ENCODE peak calls at places on chromosomes 6 and 20, in five cellular contexts. Z is GM12878, D is lower lobe of right lung, V is neural progenitor cell, S is prostate gland. O is an unnamed sample.

GRCh38 chr6:85389180-85389797 is 60.6 kb upstream of the NT5E start:
- DNase-seq in Z (no peak), D (no peak), V (no peak), S (no peak), O (no peak)

GRCh38 chr6:85348643-85349042 is 101.2 kb upstream of the NT5E start:
- DNase-seq in Z (no peak), D (no peak), V (no peak), S (no peak), O (no peak)

GRCh38 chr6:27825025-27825823 is 87.0 kb downstream of the OR2B2 start:
- DNase-seq in Z (no peak), D (no peak), V (no peak), S (no peak), O (no peak)

GRCh38 chr6:140401666-140402255 is 1027.3 kb upstream of the CITED2 start:
- DNase-seq in Z (no peak), D (no peak), V (no peak), S (no peak), O (no peak)

GRCh38 chr20:44648579-44648978 is 2.9 kb downstream of the ADA start:
- DNase-seq in Z (no peak), D (no peak), V (peak), S (no peak), O (no peak)

GRCh38 chr6:42279144-42279781 is 61.6 kb upstream of the MRPS10 start:
- DNase-seq in Z (no peak), D (no peak), V (no peak), S (no peak), O (peak)

GRCh38 chr6:85824329-85824728 is 181.6 kb upstream of the SYNCRIP start:
- DNase-seq in Z (no peak), D (no peak), V (no peak), S (no peak), O (no peak)

GRCh38 chr20:53399131-53399530 is 194.5 kb downstream of the ZNF217 start:
- DNase-seq in Z (no peak), D (no peak), V (no peak), S (no peak), O (no peak)

GRCh38 chr6:23420659-23421350 is 705.2 kb upstream of the NRSN1 start:
- DNase-seq in Z (no peak), D (no peak), V (no peak), S (no peak), O (no peak)

GRCh38 chr6:53752856-53753255 is 41.9 kb upstream of the LRRC1 start:
- DNase-seq in Z (no peak), D (no peak), V (no peak), S (no peak), O (peak)

GRCh38 chr20:38418509-38419204 is 16.5 kb downstream of the SNHG17 start:
- DNase-seq in Z (no peak), D (no peak), V (no peak), S (no peak), O (peak)

GRCh38 chr6:149093643-149094042 is 223.9 kb upstream of the TAB2 start:
- DNase-seq in Z (no peak), D (no peak), V (no peak), S (no peak), O (peak)

GRCh38 chr6:132132911-132133639 is 181.9 kb upstream of the CCN2 start:
- DNase-seq in Z (no peak), D (no peak), V (no peak), S (no peak), O (peak)

GRCh38 chr20:25454153-25454900 is 46.9 kb downstream of the GINS1 start:
- DNase-seq in Z (no peak), D (no peak), V (no peak), S (no peak), O (no peak)

GRCh38 chr6:156933201-156934053 is 156.2 kb downstream of the ARID1B start:
- DNase-seq in Z (no peak), D (peak), V (peak), S (peak), O (no peak)

GRCh38 chr6:135535989-135536414 is 38.5 kb upstream of the AHI1 start:
- DNase-seq in Z (peak), D (no peak), V (peak), S (peak), O (peak)

GRCh38 chr6:27260339-27260738 is 12.8 kb downstream of the PRSS16 start:
- DNase-seq in Z (no peak), D (no peak), V (peak), S (no peak), O (no peak)

GRCh38 chr6:67887419-67887746 is 747.7 kb upstream of the ADGRB3 start:
- DNase-seq in Z (no peak), D (no peak), V (no peak), S (no peak), O (no peak)

GRCh38 chr20:50724851-50725721 is 6.3 kb upstream of the PARD6B start:
- DNase-seq in Z (no peak), D (no peak), V (peak), S (no peak), O (peak)

GRCh38 chr6:89501239-89501638 is 68.3 kb downstream of the ANKRD6 start:
- DNase-seq in Z (no peak), D (no peak), V (peak), S (no peak), O (no peak)

GRCh38 chr6:108591040-108591816 is 30.5 kb downstream of the FOXO3 start:
- DNase-seq in Z (no peak), D (no peak), V (no peak), S (no peak), O (no peak)

GRCh38 chr20:57894096-57894495 is 184.3 kb upstream of the PMEPA1 start:
- DNase-seq in Z (no peak), D (no peak), V (no peak), S (no peak), O (no peak)

GRCh38 chr6:17984822-17985660 is 2.4 kb downstream of the KIF13A start:
- DNase-seq in Z (no peak), D (no peak), V (no peak), S (no peak), O (no peak)

GRCh38 chr6:17987576-17988421 is at the start of gene KIF13A:
- DNase-seq in Z (no peak), D (peak), V (peak), S (peak), O (peak)

GRCh38 chr6:17984399-17984798 is 3.0 kb downstream of the KIF13A start:
- DNase-seq in Z (no peak), D (no peak), V (no peak), S (no peak), O (no peak)

GRCh38 chr6:17986656-17987575 is 519 bp downstream of the KIF13A start:
- DNase-seq in Z (no peak), D (peak), V (peak), S (peak), O (peak)

DNA sequence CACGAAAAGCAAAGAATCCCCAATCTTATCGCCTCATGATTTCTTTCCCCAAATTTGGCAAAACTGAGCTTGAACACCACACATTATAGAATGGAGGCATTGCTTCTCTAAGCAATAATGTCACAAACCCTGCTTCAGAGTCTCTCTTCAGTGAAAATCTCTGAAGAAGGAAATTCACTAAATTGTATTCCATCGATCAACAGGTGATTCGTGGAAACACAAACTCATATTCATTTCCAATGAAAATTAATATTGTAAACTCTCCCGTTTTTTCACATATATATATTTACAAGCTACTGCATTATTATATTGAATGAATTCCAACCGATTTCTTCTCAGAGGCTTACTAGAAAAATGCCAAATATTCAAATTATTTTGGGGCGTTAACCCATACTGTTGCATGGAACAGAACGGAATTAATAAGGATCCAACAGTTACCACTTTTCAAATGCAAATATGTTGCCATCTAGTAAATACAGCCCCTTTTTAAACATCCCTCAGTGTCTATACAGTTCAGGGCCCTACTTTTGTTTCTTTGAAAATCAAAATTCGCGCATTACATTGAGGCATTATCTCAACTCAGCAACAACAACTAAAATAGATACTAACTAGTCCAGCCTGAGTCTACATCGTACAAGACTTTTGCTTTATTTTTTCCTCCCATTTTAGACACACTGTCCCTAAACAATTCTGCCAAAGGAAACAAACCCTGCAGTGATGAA is 1.3 kb downstream of the KIF13A start:
- DNase-seq in Z (no peak), D (no peak), V (no peak), S (no peak), O (no peak)
- H3K4me3 ChIP-seq in Z (no peak), D (peak), V (peak), S (peak), O (peak)

GRCh38 chr6:69732640-69733039 is 64.2 kb downstream of the LMBRD1 start:
- DNase-seq in Z (peak), D (no peak), V (no peak), S (no peak), O (peak)

GRCh38 chr6:69732045-69732444 is 64.8 kb downstream of the LMBRD1 start:
- DNase-seq in Z (no peak), D (no peak), V (no peak), S (no peak), O (no peak)

GRCh38 chr6:69735029-69735428 is 61.8 kb downstream of the LMBRD1 start:
- DNase-seq in Z (no peak), D (no peak), V (no peak), S (no peak), O (no peak)

DNA sequence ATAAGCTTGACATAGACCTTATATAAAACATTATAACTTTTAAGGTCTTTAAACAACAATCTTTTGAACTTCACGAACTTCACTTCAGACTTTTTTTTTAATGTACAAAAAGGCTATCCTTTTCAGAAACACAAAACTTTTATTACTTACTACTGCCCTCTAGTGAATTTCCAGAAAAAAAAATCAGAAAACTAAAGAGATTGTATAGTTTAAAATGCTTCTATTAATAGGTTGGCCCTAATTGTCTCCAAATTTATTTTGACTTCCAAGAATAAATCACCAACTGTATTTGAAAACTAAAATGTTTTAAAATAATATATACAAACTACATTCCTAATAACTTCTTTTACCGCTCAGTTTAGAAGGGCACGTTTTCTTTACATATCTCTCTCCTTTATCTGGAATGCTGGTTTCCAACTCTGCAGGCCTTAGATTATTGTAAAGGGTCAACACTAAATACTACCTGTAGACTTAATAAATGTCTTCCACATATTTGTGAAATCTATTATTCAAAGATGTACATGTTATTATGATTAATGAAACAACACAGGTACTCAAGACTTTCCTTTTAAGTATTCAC is 66.8 kb downstream of the LMBRD1 start:
- DNase-seq in Z (no peak), D (no peak), V (no peak), S (no peak), O (peak)
- TF ChIP-seq CTCF in Z (no peak), D (peak), V (peak), S (peak), O (peak)

DNA sequence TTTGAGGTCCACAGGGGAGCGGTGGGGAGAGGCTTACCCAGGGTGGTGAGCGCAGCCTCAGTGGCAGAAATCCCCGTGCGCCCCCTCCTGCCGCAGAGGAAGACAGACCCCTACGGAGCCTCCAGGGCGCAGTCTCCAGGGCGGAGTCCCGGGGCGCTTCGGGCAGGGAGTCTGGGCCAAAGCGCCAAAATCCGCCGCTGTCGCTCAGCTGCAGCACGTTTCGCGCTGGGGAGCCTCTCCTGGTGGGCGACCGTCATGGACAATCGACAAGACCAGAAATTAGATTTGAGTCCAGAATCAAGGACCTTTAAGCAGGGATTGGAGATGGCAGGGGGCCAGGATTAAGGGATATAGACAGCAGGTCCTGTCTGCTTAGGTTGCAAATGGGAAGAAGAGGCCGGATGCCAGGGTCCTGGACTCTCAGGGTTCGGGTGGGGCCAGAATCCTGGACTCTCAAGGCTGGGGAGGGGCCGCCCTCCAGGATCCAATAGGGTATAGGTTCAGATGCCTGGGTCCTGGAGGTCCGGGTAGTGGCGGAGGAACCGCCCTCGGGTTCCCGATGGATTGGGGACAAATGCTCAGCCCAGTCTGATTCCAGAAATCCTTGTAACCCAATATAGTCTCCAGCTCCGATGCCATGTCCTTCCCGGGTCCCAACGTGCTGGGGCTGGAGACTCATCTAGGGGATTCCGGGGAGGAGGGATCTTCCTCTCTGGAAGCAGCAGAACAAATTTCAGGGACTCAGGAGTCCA is 7.9 kb upstream of the HLA-E start:
- DNase-seq in Z (no peak), D (no peak), V (peak), S (no peak), O (no peak)
- H3K4me3 ChIP-seq in Z (no peak), D (no peak), V (peak), S (no peak), O (no peak)

DNA sequence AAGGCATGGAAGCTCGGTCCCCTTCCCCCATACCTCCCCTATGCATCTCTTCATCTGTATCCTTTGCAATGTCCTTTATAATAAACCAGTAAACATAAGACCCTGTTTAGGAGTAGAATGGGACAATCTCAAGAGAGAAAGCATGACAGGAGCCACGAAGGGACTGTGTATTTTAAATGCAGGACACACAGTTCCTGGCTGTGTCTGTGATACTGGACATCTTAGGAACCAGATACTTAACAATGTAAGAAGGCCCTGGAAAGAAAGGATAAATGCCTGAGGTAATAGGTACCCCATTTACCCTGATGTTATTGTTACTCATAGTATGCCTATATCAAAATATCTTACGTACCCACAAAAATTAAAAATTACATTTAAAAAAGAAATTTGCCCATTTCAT is 36.6 kb downstream of the NUDT3 start:
- DNase-seq in Z (no peak), D (no peak), V (no peak), S (no peak), O (no peak)
- TF ChIP-seq CTCF in Z (no peak), D (no peak), V (no peak), S (no peak), O (no peak)

GRCh38 chr20:1490643-1491042 is 577 bp downstream of the SIRPB2 start:
- DNase-seq in Z (no peak), D (no peak), V (no peak), S (no peak), O (no peak)

GRCh38 chr20:1489764-1490436 is 1.3 kb downstream of the SIRPB2 start:
- DNase-seq in Z (no peak), D (no peak), V (no peak), S (no peak), O (no peak)

GRCh38 chr20:1491891-1492642 is 847 bp upstream of the SIRPB2 start:
- DNase-seq in Z (no peak), D (no peak), V (no peak), S (no peak), O (no peak)

GRCh38 chr20:1489328-1489727 is 1.9 kb downstream of the SIRPB2 start:
- DNase-seq in Z (no peak), D (no peak), V (no peak), S (no peak), O (no peak)

GRCh38 chr20:1491281-1491840 is at the start of gene SIRPB2:
- DNase-seq in Z (no peak), D (peak), V (no peak), S (no peak), O (no peak)
- H3K4me3 ChIP-seq in Z (no peak), D (peak), V (no peak), S (no peak), O (no peak)

DNA sequence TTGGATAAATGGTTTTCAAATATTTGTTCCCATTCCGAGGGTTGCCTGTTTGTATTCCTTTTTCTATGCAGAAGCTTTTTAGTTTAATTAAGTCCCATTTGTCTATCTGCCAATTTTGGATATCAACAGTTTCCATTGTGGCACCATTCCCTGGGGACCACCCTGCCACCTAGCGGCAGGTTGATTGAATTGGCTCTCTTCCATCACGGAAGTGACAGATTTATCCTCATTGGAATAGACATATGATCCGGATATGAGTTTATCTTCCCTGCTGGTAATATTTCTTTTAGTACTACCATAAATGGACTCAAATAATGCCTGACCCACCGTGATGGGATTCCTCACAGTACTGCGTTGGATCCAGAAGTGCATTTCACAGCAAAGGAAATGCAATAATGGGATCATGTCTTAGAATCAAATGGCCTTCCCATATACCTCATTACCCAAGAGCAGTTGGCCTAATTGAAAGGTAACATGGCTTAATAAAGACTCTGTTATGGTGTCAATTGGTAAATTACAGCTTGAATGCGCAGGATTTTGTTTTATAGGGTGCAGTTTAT is 327.0 kb downstream of the BMP2 start:
- DNase-seq in Z (no peak), D (no peak), V (peak), S (no peak), O (peak)
- TF ChIP-seq CTCF in Z (peak), D (peak), V (peak), S (no peak), O (peak)

DNA sequence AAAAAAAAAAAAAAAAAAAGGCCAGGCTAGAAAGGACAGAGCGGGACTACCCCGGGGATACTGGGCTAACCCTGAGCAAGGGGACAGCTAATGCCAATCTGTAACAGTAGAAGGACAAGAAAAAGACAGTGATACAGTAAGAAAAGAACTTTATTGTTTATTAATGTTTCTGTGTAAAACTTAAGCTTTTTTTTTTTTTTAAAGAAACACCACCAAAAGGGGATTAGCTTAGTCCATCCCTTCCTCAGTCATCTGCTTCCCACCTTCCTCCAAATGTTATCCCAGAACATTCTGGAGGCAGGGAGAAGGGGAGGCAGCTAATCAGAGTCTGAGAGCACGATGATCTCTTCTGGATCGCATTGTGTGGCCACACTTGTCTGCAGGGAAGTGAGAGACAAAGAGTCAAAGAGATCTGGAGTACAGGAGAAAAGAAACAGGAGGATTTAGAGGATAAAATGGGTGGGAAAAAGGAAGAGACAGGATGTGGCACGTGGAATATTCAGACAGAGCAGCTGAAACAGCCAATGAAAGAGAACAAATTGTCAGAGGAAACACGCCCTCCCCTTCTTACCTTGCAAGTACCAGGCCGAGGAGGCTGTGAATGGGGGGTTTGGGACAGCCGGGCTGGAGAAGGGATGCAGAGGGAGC is 1.0 kb upstream of the ZBTB22 start:
- DNase-seq in Z (no peak), D (no peak), V (no peak), S (no peak), O (no peak)
- H3K4me3 ChIP-seq in Z (peak), D (peak), V (peak), S (peak), O (peak)

GRCh38 chr6:129617986-129618385 is 92.0 kb downstream of the ARHGAP18 start:
- DNase-seq in Z (no peak), D (no peak), V (no peak), S (no peak), O (no peak)
- TF ChIP-seq CTCF in Z (no peak), D (no peak), V (no peak), S (no peak), O (no peak)

O was measured in astrocyte of the spinal cord.